ENCODE peak calls at places on chromosomes 4 and X, in six cellular contexts. J, G, N, Y, S and I are unnamed samples.

GRCh38 chr4:104015680-104016079 is 295.9 kb upstream of the TACR3 start:
- DNase-seq in Y (no peak), S (no peak), G (no peak), J (no peak), N (peak), I (no peak)

GRCh38 chr4:40916880-40917279 is 167.1 kb downstream of the NSUN7 start:
- DNase-seq in J (no peak), G (no peak), Y (no peak), N (peak), S (peak), I (peak)

GRCh38 chrX:41384041-41384705 is 50.2 kb downstream of the DDX3X start:
- DNase-seq in G (peak), N (peak), Y (peak), J (peak), S (peak), I (peak)

GRCh38 chr4:2768921-2769336 is 12.8 kb upstream of the TNIP2 start:
- DNase-seq in N (no peak), G (no peak), Y (no peak), S (no peak), J (peak), I (no peak)

GRCh38 chr4:78222575-78223186 is 165.6 kb downstream of the FRAS1 start:
- DNase-seq in Y (no peak), S (no peak), G (no peak), J (no peak), N (no peak), I (no peak)

GRCh38 chr4:3373468-3373867 is 68.3 kb upstream of the HGFAC start:
- DNase-seq in G (no peak), J (no peak), N (no peak), S (no peak), Y (no peak), I (no peak)

GRCh38 chrX:39905475-39905889 is 192.3 kb downstream of the BCOR start:
- DNase-seq in S (no peak), N (peak), J (no peak), G (peak), Y (no peak), I (peak)

GRCh38 chr4:125022855-125023501 is 291.8 kb upstream of the FAT4 start:
- DNase-seq in Y (no peak), S (no peak), G (no peak), J (no peak), N (no peak), I (no peak)

GRCh38 chr4:61772116-61772515 is 572.0 kb downstream of the ADGRL3 start:
- DNase-seq in J (no peak), Y (no peak), G (no peak), N (no peak), S (no peak), I (no peak)

GRCh38 chr4:88353324-88353723 is 25.3 kb upstream of the HERC6 start:
- DNase-seq in G (no peak), S (no peak), N (no peak), Y (no peak), J (no peak), I (no peak)

GRCh38 chr4:33966808-33967207 is 2277.5 kb downstream of the ARAP2 start:
- DNase-seq in G (no peak), S (no peak), N (no peak), Y (no peak), J (no peak), I (no peak)
- H3K27ac ChIP-seq in G (no peak), S (no peak), N (no peak), Y (no peak), J (no peak), I (no peak)

DNA sequence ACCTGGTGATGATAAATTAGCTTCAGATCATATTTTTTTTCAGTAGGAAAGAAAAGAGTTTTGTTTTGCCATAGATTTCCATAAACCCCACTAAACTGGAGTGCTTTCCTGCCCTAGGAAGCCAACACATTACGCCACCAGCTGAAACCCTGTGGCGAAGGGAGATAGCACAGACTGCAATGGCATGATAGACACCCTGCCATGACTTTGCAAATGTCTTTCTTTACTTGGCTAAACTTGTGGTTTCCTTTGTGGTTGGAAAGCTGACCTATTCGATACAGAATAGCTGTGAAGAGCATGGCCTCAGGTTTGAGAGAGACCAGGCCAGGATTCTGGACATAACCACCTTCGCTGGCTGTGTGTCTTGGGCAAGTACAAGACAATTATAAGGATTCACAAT is 19.1 kb downstream of the MFAP3L start:
- DNase-seq in S (no peak), Y (no peak), J (no peak), N (no peak), G (no peak), I (no peak)
- TF ChIP-seq POLR2A in S (no peak), Y (no peak), J (no peak), N (no peak), G (no peak), I (no peak)

GRCh38 chr4:24433515-24434192 is 150.7 kb downstream of the DHX15 start:
- DNase-seq in S (no peak), J (no peak), N (no peak), G (no peak), Y (no peak), I (no peak)

GRCh38 chr4:24425868-24426267 is 158.5 kb downstream of the DHX15 start:
- DNase-seq in S (no peak), G (no peak), Y (no peak), N (no peak), J (no peak), I (no peak)

GRCh38 chr4:24423670-24424069 is 160.7 kb downstream of the DHX15 start:
- DNase-seq in J (no peak), S (no peak), G (no peak), N (no peak), Y (no peak), I (no peak)

GRCh38 chr4:24434193-24434728 is 150.1 kb downstream of the DHX15 start:
- DNase-seq in G (no peak), N (no peak), Y (no peak), J (no peak), S (no peak), I (no peak)

GRCh38 chr4:24428850-24429249 is 155.5 kb downstream of the DHX15 start:
- DNase-seq in N (no peak), G (no peak), Y (no peak), J (no peak), S (no peak), I (no peak)
- TF ChIP-seq CTCF in N (no peak), G (no peak), Y (no peak), J (no peak), S (no peak), I (no peak)

GRCh38 chr4:27624749-27625148 is 764.1 kb downstream of the STIM2 start:
- DNase-seq in J (no peak), S (no peak), G (no peak), N (no peak), Y (no peak), I (no peak)
- H3K27ac ChIP-seq in J (no peak), S (no peak), G (no peak), N (no peak), Y (no peak), I (no peak)

GRCh38 chr4:98680806-98681205 is 22.4 kb upstream of the TSPAN5 start:
- DNase-seq in G (no peak), J (no peak), N (no peak), Y (no peak), S (no peak), I (no peak)
- TF ChIP-seq POLR2A in G (no peak), J (no peak), N (no peak), Y (no peak), S (no peak), I (no peak)

GRCh38 chr4:23934223-23934622 is 44.4 kb upstream of the PPARGC1A start:
- DNase-seq in S (no peak), G (no peak), N (no peak), Y (no peak), J (no peak), I (no peak)

GRCh38 chr4:23937173-23937572 is 47.3 kb upstream of the PPARGC1A start:
- DNase-seq in G (no peak), Y (no peak), N (no peak), S (no peak), J (no peak), I (no peak)

GRCh38 chr4:23932186-23932585 is 42.3 kb upstream of the PPARGC1A start:
- DNase-seq in Y (no peak), N (no peak), J (no peak), S (no peak), G (no peak), I (no peak)

GRCh38 chr4:23932935-23933334 is 43.1 kb upstream of the PPARGC1A start:
- DNase-seq in G (no peak), J (no peak), S (no peak), Y (no peak), N (no peak), I (no peak)

GRCh38 chr4:23934915-23935314 is 45.1 kb upstream of the PPARGC1A start:
- DNase-seq in G (no peak), N (peak), J (peak), Y (peak), S (no peak), I (peak)
- TF ChIP-seq CTCF in G (no peak), N (no peak), J (no peak), Y (no peak), S (no peak), I (no peak)

GRCh38 chr4:94827481-94828110 is 69.8 kb downstream of the BMPR1B start:
- DNase-seq in J (no peak), N (no peak), S (no peak), G (no peak), Y (no peak), I (no peak)
- H3K27ac ChIP-seq in J (no peak), N (no peak), S (no peak), G (no peak), Y (no peak), I (no peak)

GRCh38 chr4:127239902-127240575 is 392.7 kb upstream of the INTU start:
- DNase-seq in G (no peak), J (no peak), Y (no peak), N (no peak), S (no peak), I (no peak)
- TF ChIP-seq POLR2A in G (no peak), J (no peak), Y (no peak), N (no peak), S (no peak), I (no peak)

GRCh38 chrX:106791495-106791894 is 11.0 kb upstream of the TBC1D8B start:
- DNase-seq in G (no peak), J (no peak), S (no peak), N (no peak), Y (no peak), I (no peak)
- TF ChIP-seq CTCF in G (peak), J (no peak), S (no peak), N (peak), Y (peak), I (no peak)

DNA sequence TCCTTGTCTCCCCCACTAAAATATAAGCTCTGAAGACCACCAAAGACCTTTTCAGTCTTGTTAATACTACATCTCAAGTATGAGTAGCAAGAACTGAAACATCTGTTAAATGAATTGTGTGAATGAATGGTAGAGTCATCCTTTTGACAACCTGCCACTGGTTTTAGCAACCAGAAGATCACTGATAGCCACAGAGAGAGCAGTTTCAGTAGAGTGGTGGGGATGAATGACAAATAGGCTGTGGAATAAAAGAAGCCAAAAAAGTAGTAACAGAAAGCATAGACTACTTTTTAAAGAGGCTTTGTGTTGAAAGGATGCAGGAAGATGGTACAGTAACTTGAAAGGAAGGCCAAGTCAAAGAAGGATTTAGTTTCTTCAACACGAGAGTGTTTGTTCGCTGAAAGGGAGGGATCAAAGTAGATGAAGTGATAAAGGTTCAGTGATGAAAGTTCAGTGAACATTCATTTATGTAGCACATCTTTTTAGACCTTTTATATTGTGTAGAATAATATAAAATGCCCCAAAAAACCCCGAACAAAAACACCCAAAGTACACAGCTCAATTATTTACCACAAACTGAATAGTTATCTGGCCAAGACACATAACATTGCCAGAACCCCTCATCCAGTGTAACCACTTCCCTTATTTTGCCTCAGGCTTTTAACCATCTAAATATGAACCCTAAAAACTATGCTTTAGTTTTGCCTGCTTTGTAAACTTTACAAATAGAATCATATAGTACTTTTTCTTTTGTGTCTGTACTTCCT is 40.1 kb upstream of the EIF1AX start:
- DNase-seq in S (no peak), G (no peak), N (no peak), Y (no peak), J (no peak), I (no peak)
- H3K27ac ChIP-seq in S (no peak), G (no peak), N (no peak), Y (no peak), J (no peak), I (no peak)